ENCODE peak calls at places on chromosomes 4 and X, in ten cellular contexts. B, M, Q, D, E, P, G, Y, A and Z are unnamed samples.

GRCh38 chrX:78997870-78998558 is 52.8 kb downstream of the P2RY10 start:
- ATAC-seq in Q (peak), B (no peak), Y (no peak), A (no peak), D (no peak), E (peak), P (no peak), G (peak), M (no peak), Z (no peak)

GRCh38 chr4:112765317-112765989 is 128.5 kb downstream of the LARP7 start:
- ATAC-seq in Q (peak), P (peak), B (no peak), M (peak), G (peak), A (peak), Y (peak), E (peak), D (peak), Z (no peak)

GRCh38 chr4:83362492-83363329 is 28.1 kb upstream of the HPSE start:
- ATAC-seq in B (peak), E (peak), Y (peak), A (peak), G (peak), D (peak), P (peak), M (peak), Q (no peak), Z (no peak)

GRCh38 chr4:52202251-52202779 is 151.2 kb downstream of the SPATA18 start:
- ATAC-seq in Y (no peak), G (no peak), A (no peak), D (no peak), E (no peak), P (peak), M (no peak), Q (no peak), B (no peak), Z (no peak)

GRCh38 chr4:186201535-186202230 is 10.3 kb downstream of the CYP4V2 start:
- ATAC-seq in P (peak), Y (peak), E (peak), Q (peak), G (peak), D (peak), B (peak), M (peak), A (peak), Z (peak)

GRCh38 chr4:181777518-181777917 is 465.7 kb upstream of the TENM3 start:
- ATAC-seq in Q (no peak), M (no peak), P (no peak), B (no peak), D (no peak), A (no peak), Y (no peak), G (no peak), E (no peak), Z (no peak)

GRCh38 chr4:3338976-3339531 is 46.2 kb downstream of the RGS12 start:
- ATAC-seq in A (no peak), P (no peak), B (no peak), Y (no peak), G (no peak), E (no peak), M (no peak), Q (no peak), D (no peak), Z (no peak)

GRCh38 chr4:8228319-8229250 is 29.5 kb downstream of the SH3TC1 start:
- ATAC-seq in M (no peak), A (peak), Q (peak), Y (peak), P (peak), B (peak), E (peak), G (peak), D (peak), Z (peak)

GRCh38 chr4:71807469-71807868 is 23.6 kb upstream of the GC start:
- ATAC-seq in Q (no peak), A (no peak), G (no peak), P (no peak), D (no peak), M (no peak), E (no peak), Y (no peak), B (no peak), Z (no peak)

GRCh38 chr4:69689530-69690111 is 36.6 kb upstream of the UGT2A1 start:
- ATAC-seq in M (no peak), D (no peak), B (peak), A (no peak), Y (peak), G (no peak), E (peak), P (no peak), Q (no peak), Z (no peak)

GRCh38 chr4:2867758-2868491 is 24.3 kb downstream of the ADD1 start:
- ATAC-seq in B (no peak), D (peak), G (no peak), A (no peak), M (peak), E (no peak), Q (no peak), P (peak), Y (peak), Z (no peak)

GRCh38 chr4:2290974-2291704 is 29.2 kb upstream of the MXD4 start:
- ATAC-seq in D (no peak), P (no peak), E (peak), M (no peak), Q (peak), A (peak), B (peak), G (peak), Y (no peak), Z (peak)

GRCh38 chr4:15648600-15648999 is 6.6 kb downstream of the FBXL5 start:
- ATAC-seq in A (peak), B (no peak), Q (no peak), P (no peak), Y (no peak), G (peak), M (no peak), E (peak), D (no peak), Z (no peak)

GRCh38 chrX:110120025-110120424 is 117.1 kb downstream of the TMEM164 start:
- ATAC-seq in Y (peak), Q (no peak), G (no peak), M (no peak), B (peak), E (no peak), A (no peak), D (peak), P (no peak), Z (no peak)

GRCh38 chrX:119989905-119990408 is 46.4 kb upstream of the NKAP start:
- ATAC-seq in D (no peak), G (no peak), B (no peak), M (no peak), E (no peak), A (peak), Y (no peak), P (no peak), Q (no peak), Z (no peak)

GRCh38 chr4:26576171-26576829 is 7.6 kb upstream of the TBC1D19 start:
- ATAC-seq in G (no peak), Q (no peak), P (peak), Y (peak), D (no peak), A (no peak), B (no peak), M (peak), E (no peak), Z (no peak)